ENCODE peak calls at places on chromosomes 11 and 22, in six cellular contexts. One of them, this sample, is unnamed.

GRCh38 chr11:13290221-13290980 is 12.8 kb downstream of the BMAL1 start:
- DNase-seq in GM12865: no peak
- DNase-seq in lung: no peak
- DNase-seq in stomach: no peak
- DNase-seq in upper lobe of right lung: no peak
- DNase-seq in neural progenitor cell: no peak
- DNase-seq in this sample: no peak

GRCh38 chr22:42316988-42317387 is 46.5 kb upstream of the TCF20 start:
- DNase-seq in neural progenitor cell: no peak
- DNase-seq in stomach: peak
- DNase-seq in upper lobe of right lung: peak
- DNase-seq in lung: peak
- DNase-seq in GM12865: peak
- DNase-seq in this sample: no peak

GRCh38 chr11:69702769-69703510 is 882 bp downstream of the FGF19 start:
- DNase-seq in neural progenitor cell: peak
- DNase-seq in stomach: no peak
- DNase-seq in upper lobe of right lung: no peak
- DNase-seq in GM12865: no peak
- DNase-seq in lung: no peak
- DNase-seq in this sample: no peak

GRCh38 chr22:34283844-34284243 is 363.6 kb upstream of the LARGE1 start:
- DNase-seq in stomach: no peak
- DNase-seq in upper lobe of right lung: no peak
- DNase-seq in GM12865: no peak
- DNase-seq in lung: no peak
- DNase-seq in neural progenitor cell: no peak
- DNase-seq in this sample: no peak

GRCh38 chr11:33766085-33766484 is 8.2 kb downstream of the FBXO3 start:
- DNase-seq in upper lobe of right lung: no peak
- DNase-seq in GM12865: no peak
- DNase-seq in stomach: no peak
- DNase-seq in lung: no peak
- DNase-seq in neural progenitor cell: no peak
- DNase-seq in this sample: no peak

GRCh38 chr11:32225491-32226285 is 134.8 kb downstream of the RCN1 start:
- DNase-seq in GM12865: no peak
- DNase-seq in upper lobe of right lung: no peak
- DNase-seq in stomach: no peak
- DNase-seq in lung: no peak
- DNase-seq in neural progenitor cell: no peak
- DNase-seq in this sample: no peak

GRCh38 chr22:40878937-40879336 is 17.0 kb upstream of the DNAJB7 start:
- DNase-seq in GM12865: no peak
- DNase-seq in upper lobe of right lung: no peak
- DNase-seq in stomach: no peak
- DNase-seq in lung: no peak
- DNase-seq in neural progenitor cell: no peak
- DNase-seq in this sample: no peak

GRCh38 chr11:69066122-69067112 is 17.7 kb downstream of the TPCN2 start:
- DNase-seq in neural progenitor cell: no peak
- DNase-seq in GM12865: no peak
- DNase-seq in upper lobe of right lung: no peak
- DNase-seq in stomach: no peak
- DNase-seq in lung: no peak
- DNase-seq in this sample: no peak

GRCh38 chr11:76730887-76731286 is 52.3 kb upstream of the TSKU start:
- DNase-seq in stomach: no peak
- DNase-seq in GM12865: no peak
- DNase-seq in neural progenitor cell: no peak
- DNase-seq in lung: no peak
- DNase-seq in upper lobe of right lung: no peak
- DNase-seq in this sample: no peak

GRCh38 chr22:20456722-20457076 is 19.1 kb upstream of the SCARF2 start:
- DNase-seq in upper lobe of right lung: peak
- DNase-seq in neural progenitor cell: no peak
- DNase-seq in GM12865: no peak
- DNase-seq in stomach: no peak
- DNase-seq in lung: no peak
- DNase-seq in this sample: no peak

GRCh38 chr11:126727381-126727780 is 273.2 kb downstream of the KIRREL3 start:
- DNase-seq in GM12865: no peak
- DNase-seq in neural progenitor cell: no peak
- DNase-seq in upper lobe of right lung: no peak
- DNase-seq in stomach: no peak
- DNase-seq in lung: no peak
- DNase-seq in this sample: no peak

GRCh38 chr22:37951305-37951704 is 2.1 kb downstream of the C22orf23 start:
- DNase-seq in GM12865: no peak
- DNase-seq in upper lobe of right lung: no peak
- DNase-seq in neural progenitor cell: peak
- DNase-seq in lung: no peak
- DNase-seq in stomach: no peak
- DNase-seq in this sample: no peak

GRCh38 chr11:74008373-74009229 is at the start of gene UCP3:
- DNase-seq in GM12865: no peak
- DNase-seq in lung: no peak
- DNase-seq in upper lobe of right lung: no peak
- DNase-seq in stomach: no peak
- DNase-seq in neural progenitor cell: no peak
- DNase-seq in this sample: no peak

GRCh38 chr11:44651535-44652130 is 75.1 kb upstream of the TSPAN18 start:
- DNase-seq in lung: no peak
- DNase-seq in GM12865: no peak
- DNase-seq in upper lobe of right lung: no peak
- DNase-seq in neural progenitor cell: no peak
- DNase-seq in stomach: no peak
- DNase-seq in this sample: no peak

GRCh38 chr11:57514538-57515331 is 767 bp downstream of the SLC43A1 start:
- DNase-seq in neural progenitor cell: peak
- DNase-seq in stomach: peak
- DNase-seq in GM12865: peak
- DNase-seq in lung: peak
- DNase-seq in upper lobe of right lung: peak
- DNase-seq in this sample: no peak

GRCh38 chr11:12840871-12841516 is 166.8 kb downstream of the TEAD1 start:
- DNase-seq in lung: no peak
- DNase-seq in stomach: no peak
- DNase-seq in GM12865: no peak
- DNase-seq in neural progenitor cell: peak
- DNase-seq in upper lobe of right lung: no peak
- DNase-seq in this sample: no peak

GRCh38 chr11:85918910-85919794 is 64.0 kb downstream of the CCDC83 start:
- DNase-seq in neural progenitor cell: peak
- DNase-seq in stomach: no peak
- DNase-seq in GM12865: no peak
- DNase-seq in lung: no peak
- DNase-seq in upper lobe of right lung: no peak
- DNase-seq in this sample: no peak

GRCh38 chr11:116687458-116688201 is 85.2 kb downstream of the BUD13 start:
- DNase-seq in lung: no peak
- DNase-seq in GM12865: no peak
- DNase-seq in neural progenitor cell: peak
- DNase-seq in stomach: no peak
- DNase-seq in upper lobe of right lung: no peak
- DNase-seq in this sample: peak

GRCh38 chr11:123674297-123674696 is 19.9 kb upstream of the SCN3B start:
- DNase-seq in upper lobe of right lung: no peak
- DNase-seq in neural progenitor cell: no peak
- DNase-seq in GM12865: no peak
- DNase-seq in lung: no peak
- DNase-seq in stomach: no peak
- DNase-seq in this sample: no peak

GRCh38 chr11:89361738-89362137 is 129.4 kb downstream of the NOX4 start:
- DNase-seq in GM12865: no peak
- DNase-seq in upper lobe of right lung: no peak
- DNase-seq in neural progenitor cell: no peak
- DNase-seq in lung: no peak
- DNase-seq in stomach: no peak
- DNase-seq in this sample: no peak

GRCh38 chr11:43558556-43559127 is 121.9 kb upstream of the HSD17B12 start:
- DNase-seq in upper lobe of right lung: no peak
- DNase-seq in GM12865: no peak
- DNase-seq in neural progenitor cell: no peak
- DNase-seq in stomach: no peak
- DNase-seq in lung: no peak
- DNase-seq in this sample: no peak

GRCh38 chr11:26193714-26194373 is 138.1 kb upstream of the ANO3 start:
- DNase-seq in GM12865: no peak
- DNase-seq in neural progenitor cell: no peak
- DNase-seq in lung: no peak
- DNase-seq in upper lobe of right lung: no peak
- DNase-seq in stomach: no peak
- DNase-seq in this sample: no peak

GRCh38 chr22:17158568-17159503 is at the start of gene HDHD5:
- DNase-seq in neural progenitor cell: peak
- DNase-seq in stomach: peak
- DNase-seq in upper lobe of right lung: peak
- DNase-seq in GM12865: peak
- DNase-seq in lung: peak
- DNase-seq in this sample: peak

GRCh38 chr22:17157714-17158113 is 1.4 kb downstream of the HDHD5 start:
- DNase-seq in lung: no peak
- DNase-seq in neural progenitor cell: no peak
- DNase-seq in stomach: no peak
- DNase-seq in GM12865: no peak
- DNase-seq in upper lobe of right lung: no peak
- DNase-seq in this sample: no peak

GRCh38 chr22:17158176-17158567 is 905 bp downstream of the HDHD5 start:
- DNase-seq in GM12865: no peak
- DNase-seq in neural progenitor cell: no peak
- DNase-seq in stomach: no peak
- DNase-seq in upper lobe of right lung: no peak
- DNase-seq in lung: no peak
- DNase-seq in this sample: no peak

GRCh38 chr22:17161991-17162390 is 2.9 kb upstream of the HDHD5 start:
- DNase-seq in GM12865: no peak
- DNase-seq in stomach: no peak
- DNase-seq in upper lobe of right lung: no peak
- DNase-seq in lung: no peak
- DNase-seq in neural progenitor cell: no peak
- DNase-seq in this sample: no peak

GRCh38 chr22:17159504-17159951 is 451 bp upstream of the HDHD5 start:
- DNase-seq in stomach: peak
- DNase-seq in upper lobe of right lung: peak
- DNase-seq in lung: peak
- DNase-seq in neural progenitor cell: peak
- DNase-seq in GM12865: peak
- DNase-seq in this sample: no peak
- TF ChIP-seq CTCF in stomach: no peak
- TF ChIP-seq CTCF in upper lobe of right lung: no peak
- TF ChIP-seq CTCF in lung: no peak
- TF ChIP-seq CTCF in neural progenitor cell: no peak
- TF ChIP-seq CTCF in GM12865: no peak
- TF ChIP-seq CTCF in this sample: no peak

GRCh38 chr11:35799655-35800054 is 137.1 kb downstream of the TRIM44 start:
- DNase-seq in GM12865: no peak
- DNase-seq in stomach: no peak
- DNase-seq in lung: no peak
- DNase-seq in neural progenitor cell: no peak
- DNase-seq in upper lobe of right lung: no peak
- DNase-seq in this sample: no peak
- TF ChIP-seq CTCF in GM12865: no peak
- TF ChIP-seq CTCF in stomach: no peak
- TF ChIP-seq CTCF in lung: no peak
- TF ChIP-seq CTCF in neural progenitor cell: no peak
- TF ChIP-seq CTCF in upper lobe of right lung: peak
- TF ChIP-seq CTCF in this sample: no peak

GRCh38 chr22:43592470-43592869 is 180.7 kb downstream of the MPPED1 start:
- DNase-seq in lung: no peak
- DNase-seq in upper lobe of right lung: no peak
- DNase-seq in stomach: no peak
- DNase-seq in neural progenitor cell: peak
- DNase-seq in GM12865: no peak
- DNase-seq in this sample: no peak
- TF ChIP-seq CTCF in lung: no peak
- TF ChIP-seq CTCF in upper lobe of right lung: peak
- TF ChIP-seq CTCF in stomach: no peak
- TF ChIP-seq CTCF in neural progenitor cell: peak
- TF ChIP-seq CTCF in GM12865: no peak
- TF ChIP-seq CTCF in this sample: no peak

DNA sequence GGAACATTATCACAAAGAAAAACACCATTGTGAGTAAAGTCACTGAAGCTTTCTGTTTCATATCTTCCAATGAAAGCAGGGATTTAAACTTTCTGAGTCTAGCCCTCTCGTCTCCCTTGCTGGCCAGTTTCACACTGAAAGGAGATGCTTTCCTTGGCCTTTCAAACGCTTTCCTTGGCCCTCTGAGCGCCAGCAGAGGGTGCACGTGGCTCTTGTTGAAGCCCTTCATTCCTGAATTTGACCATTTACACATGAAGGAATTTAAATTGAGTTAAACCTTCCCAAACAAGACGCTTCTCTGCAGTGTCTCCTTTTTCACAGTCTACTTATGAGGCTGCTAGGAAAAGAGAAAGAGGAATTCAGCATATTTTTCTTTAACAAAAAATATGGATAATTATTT is 21.5 kb downstream of the NNMT start:
- DNase-seq in stomach: no peak
- DNase-seq in upper lobe of right lung: peak
- DNase-seq in GM12865: no peak
- DNase-seq in neural progenitor cell: peak
- DNase-seq in lung: no peak
- DNase-seq in this sample: no peak
- TF ChIP-seq CTCF in stomach: peak
- TF ChIP-seq CTCF in upper lobe of right lung: peak
- TF ChIP-seq CTCF in GM12865: no peak
- TF ChIP-seq CTCF in neural progenitor cell: peak
- TF ChIP-seq CTCF in lung: peak
- TF ChIP-seq CTCF in this sample: no peak

DNA sequence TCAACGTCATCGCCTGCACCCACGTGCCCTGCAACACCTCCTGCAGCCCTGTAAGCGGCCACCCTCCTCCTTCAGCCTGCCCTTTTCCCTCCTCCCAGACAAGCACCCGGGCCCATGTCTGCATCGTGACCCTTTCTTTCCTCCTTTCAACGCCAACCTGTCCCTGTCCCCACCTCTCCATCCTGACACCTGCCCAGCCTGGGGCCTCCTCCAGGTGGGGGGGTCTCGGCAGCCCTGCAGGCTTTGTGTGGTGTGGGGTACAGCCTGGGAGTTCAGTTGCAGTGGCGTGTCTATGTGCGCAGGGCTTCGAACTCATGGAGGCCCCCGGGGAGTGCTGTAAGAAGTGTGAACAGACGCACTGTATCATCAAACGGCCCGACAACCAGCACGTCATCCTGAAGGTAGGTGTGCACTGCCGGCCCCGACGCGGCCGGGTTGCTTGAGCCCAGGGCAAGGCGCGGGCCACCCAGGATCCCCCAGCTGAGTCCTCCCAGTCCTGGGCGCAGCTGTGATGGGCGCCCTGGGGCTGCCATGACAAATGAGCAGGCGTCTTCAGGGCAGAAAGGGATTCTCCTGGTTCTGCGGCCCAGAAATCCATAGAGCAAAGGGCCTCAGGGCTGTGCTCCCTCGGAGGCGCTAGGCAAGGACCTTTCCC is 33.7 kb downstream of the MUC2 start:
- DNase-seq in upper lobe of right lung: no peak
- DNase-seq in lung: no peak
- DNase-seq in GM12865: no peak
- DNase-seq in neural progenitor cell: no peak
- DNase-seq in stomach: no peak
- DNase-seq in this sample: peak
- TF ChIP-seq CTCF in upper lobe of right lung: no peak
- TF ChIP-seq CTCF in lung: no peak
- TF ChIP-seq CTCF in GM12865: no peak
- TF ChIP-seq CTCF in neural progenitor cell: no peak
- TF ChIP-seq CTCF in stomach: no peak
- TF ChIP-seq CTCF in this sample: no peak